ENCODE peak calls at places on chromosomes 12 and 14, in four cellular contexts. G is cardiac fibroblast, J is AG10803, O is AG04449. Q is an unnamed sample.

GRCh38 chr12:81354327-81354932 is 276.6 kb downstream of the ACSS3 start:
- DNase-seq in G (no peak), O (no peak), J (no peak), Q (no peak)

GRCh38 chr12:49295087-49296001 is at the start of gene PRPH:
- DNase-seq in O (no peak), G (no peak), J (no peak), Q (no peak)

GRCh38 chr12:2284857-2285256 is 232.1 kb downstream of the CACNA1C start:
- DNase-seq in G (peak), J (peak), O (no peak), Q (peak)

GRCh38 chr12:121300083-121300819 is 3.7 kb upstream of the CAMKK2 start:
- DNase-seq in O (no peak), J (no peak), G (no peak), Q (no peak)

GRCh38 chr12:71046215-71046614 is 111.6 kb downstream of the TSPAN8 start:
- DNase-seq in J (peak), G (peak), O (peak), Q (peak)

GRCh38 chr14:73634333-73634833 is 10.4 kb upstream of the DNAL1 start:
- DNase-seq in O (no peak), J (no peak), G (peak), Q (peak)

GRCh38 chr14:95233702-95234241 is 76.4 kb upstream of the DICER1 start:
- DNase-seq in G (no peak), O (no peak), J (no peak), Q (no peak)

GRCh38 chr14:44030963-44031362 is 476.1 kb downstream of the FSCB start:
- DNase-seq in G (no peak), J (no peak), O (no peak), Q (no peak)

GRCh38 chr12:6167327-6168280 is 32.6 kb upstream of the CD9 start:
- DNase-seq in J (peak), G (peak), O (peak), Q (peak)

GRCh38 chr12:113996026-113996425 is 29.9 kb upstream of the RBM19 start:
- DNase-seq in O (no peak), J (no peak), G (no peak), Q (no peak)

GRCh38 chr12:82691513-82691912 is 4.8 kb downstream of the TMTC2 start:
- DNase-seq in J (no peak), G (no peak), O (no peak), Q (no peak)

GRCh38 chr12:78959556-78959955 is 95.0 kb downstream of the SYT1 start:
- DNase-seq in O (no peak), J (peak), G (no peak), Q (no peak)

GRCh38 chr14:64569108-64570045 is 19.6 kb downstream of the PPP1R36 start:
- DNase-seq in O (no peak), J (peak), G (peak), Q (peak)

GRCh38 chr12:131852551-131853299 is 24.5 kb downstream of the MMP17 start:
- DNase-seq in J (peak), O (no peak), G (no peak), Q (no peak)

GRCh38 chr12:25701290-25701689 is 148.2 kb upstream of the LMNTD1 start:
- DNase-seq in J (peak), O (no peak), G (peak), Q (peak)

GRCh38 chr12:100460702-100461101 is 13.0 kb upstream of the NR1H4 start:
- DNase-seq in G (no peak), J (no peak), O (no peak), Q (no peak)

GRCh38 chr12:131536337-131536736 is 174.6 kb upstream of the SFSWAP start:
- DNase-seq in G (no peak), O (no peak), J (no peak), Q (no peak)

GRCh38 chr14:22837059-22837749 is 819 bp downstream of the MMP14 start:
- DNase-seq in G (peak), J (peak), O (no peak), Q (peak)

GRCh38 chr12:113934060-113934829 is 31.9 kb downstream of the RBM19 start:
- DNase-seq in O (no peak), J (no peak), G (no peak), Q (no peak)

GRCh38 chr12:116892318-116892717 is 11.1 kb upstream of the HRK start:
- DNase-seq in J (no peak), G (no peak), O (no peak), Q (peak)

GRCh38 chr14:30528778-30529642 is 29.9 kb upstream of the G2E3 start:
- DNase-seq in O (no peak), G (no peak), J (no peak), Q (no peak)

GRCh38 chr12:26632746-26633145 is 200.2 kb downstream of the ITPR2 start:
- DNase-seq in G (no peak), O (no peak), J (peak), Q (no peak)

GRCh38 chr12:94145231-94145979 is 3.0 kb upstream of the PLXNC1 start:
- DNase-seq in O (no peak), J (peak), G (peak), Q (peak)

GRCh38 chr12:64039285-64039871 is 182.7 kb downstream of the KICS2 start:
- DNase-seq in G (peak), O (no peak), J (peak), Q (peak)

GRCh38 chr14:68797180-68797670 is 4.4 kb upstream of the ZFP36L1 start:
- DNase-seq in O (no peak), G (peak), J (no peak), Q (no peak)

GRCh38 chr14:74510955-74511354 is 17.4 kb downstream of the ISCA2 start:
- DNase-seq in O (no peak), J (peak), G (peak), Q (peak)

GRCh38 chr12:52191841-52192791 is at the start of gene KRT80:
- DNase-seq in O (peak), J (peak), G (peak), Q (peak)

GRCh38 chr14:29601559-29602109 is 326.0 kb downstream of the PRKD1 start:
- DNase-seq in O (no peak), G (peak), J (no peak), Q (peak)

GRCh38 chr12:44873898-44874297 is 2.2 kb downstream of the NELL2 start:
- DNase-seq in O (no peak), J (peak), G (peak), Q (peak)
- TF ChIP-seq CTCF in O (no peak), J (peak), G (no peak), Q (no peak)

GRCh38 chr12:8841778-8842177 is 19.4 kb downstream of the A2ML1 start:
- DNase-seq in O (no peak), J (no peak), G (no peak), Q (no peak)
- H3K4me3 ChIP-seq in O (no peak), J (no peak), G (no peak), Q (no peak)

DNA sequence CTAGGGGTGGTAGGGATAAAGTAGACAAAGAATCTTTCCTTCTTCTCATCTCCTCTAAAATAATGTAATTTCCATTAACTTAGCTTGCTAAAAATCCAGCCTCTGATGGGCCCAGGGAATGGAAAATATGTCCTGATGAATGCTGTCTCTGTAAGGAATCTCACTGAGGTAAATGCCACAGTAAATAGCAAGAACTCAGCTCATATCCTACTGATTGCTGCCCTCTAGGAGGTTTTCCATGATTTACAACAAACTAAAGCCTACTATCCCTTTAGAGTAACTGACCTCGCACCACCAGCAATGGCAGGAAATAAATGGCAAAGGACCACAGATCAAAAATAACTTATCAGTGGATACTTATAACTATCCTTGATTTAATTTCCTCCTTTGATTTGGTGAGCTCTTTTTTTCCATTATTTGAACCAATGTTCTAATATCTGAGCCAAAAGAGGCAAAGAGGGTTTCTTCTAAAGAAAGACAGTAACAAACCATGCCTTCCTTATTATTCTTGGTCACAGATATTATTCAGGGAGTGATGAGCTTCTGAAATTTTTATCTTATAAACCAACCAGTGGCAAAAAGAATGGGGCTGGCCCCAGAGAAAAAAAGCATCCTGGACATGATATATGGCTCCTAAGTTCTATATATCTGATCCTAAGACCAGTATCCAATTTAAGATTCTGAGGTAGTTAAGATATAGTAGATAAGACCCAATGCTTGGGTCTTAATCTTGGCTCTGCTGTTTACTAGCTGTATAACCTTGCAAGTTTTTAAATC is 43.7 kb downstream of the SENP1 start:
- DNase-seq in J (no peak), O (no peak), G (no peak), Q (no peak)
- TF ChIP-seq CTCF in J (no peak), O (no peak), G (no peak), Q (no peak)

GRCh38 chr14:52005625-52006024 is 16.3 kb downstream of the RTRAF start:
- DNase-seq in G (no peak), J (no peak), O (no peak), Q (no peak)

GRCh38 chr14:52006361-52006760 is 17.0 kb downstream of the RTRAF start:
- DNase-seq in J (no peak), G (no peak), O (no peak), Q (no peak)

GRCh38 chr14:52007637-52008036 is 18.3 kb downstream of the RTRAF start:
- DNase-seq in O (no peak), G (no peak), J (no peak), Q (no peak)

GRCh38 chr14:52008136-52008535 is 18.8 kb downstream of the RTRAF start:
- DNase-seq in O (no peak), G (no peak), J (no peak), Q (no peak)

DNA sequence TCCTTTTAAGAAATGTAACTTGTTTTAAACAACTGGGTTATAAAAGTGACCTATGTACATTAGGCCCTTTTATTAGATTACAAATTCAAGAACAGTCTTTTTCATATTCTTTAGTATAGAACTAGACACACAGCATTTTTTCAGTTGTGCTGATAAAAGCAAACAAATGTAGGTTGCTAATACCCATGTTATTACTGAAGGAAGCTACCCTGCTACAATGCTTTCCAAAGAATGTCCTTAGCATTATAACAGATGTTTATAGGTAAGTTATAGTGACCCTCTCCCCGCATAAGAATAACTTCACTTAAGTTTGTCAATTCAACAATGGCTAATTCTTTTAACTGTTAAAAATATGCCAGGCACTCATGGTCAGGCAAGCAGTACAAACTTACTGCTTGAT is 17.9 kb downstream of the RTRAF start:
- DNase-seq in J (no peak), G (no peak), O (no peak), Q (no peak)
- H3K4me3 ChIP-seq in J (no peak), G (no peak), O (no peak), Q (no peak)

DNA sequence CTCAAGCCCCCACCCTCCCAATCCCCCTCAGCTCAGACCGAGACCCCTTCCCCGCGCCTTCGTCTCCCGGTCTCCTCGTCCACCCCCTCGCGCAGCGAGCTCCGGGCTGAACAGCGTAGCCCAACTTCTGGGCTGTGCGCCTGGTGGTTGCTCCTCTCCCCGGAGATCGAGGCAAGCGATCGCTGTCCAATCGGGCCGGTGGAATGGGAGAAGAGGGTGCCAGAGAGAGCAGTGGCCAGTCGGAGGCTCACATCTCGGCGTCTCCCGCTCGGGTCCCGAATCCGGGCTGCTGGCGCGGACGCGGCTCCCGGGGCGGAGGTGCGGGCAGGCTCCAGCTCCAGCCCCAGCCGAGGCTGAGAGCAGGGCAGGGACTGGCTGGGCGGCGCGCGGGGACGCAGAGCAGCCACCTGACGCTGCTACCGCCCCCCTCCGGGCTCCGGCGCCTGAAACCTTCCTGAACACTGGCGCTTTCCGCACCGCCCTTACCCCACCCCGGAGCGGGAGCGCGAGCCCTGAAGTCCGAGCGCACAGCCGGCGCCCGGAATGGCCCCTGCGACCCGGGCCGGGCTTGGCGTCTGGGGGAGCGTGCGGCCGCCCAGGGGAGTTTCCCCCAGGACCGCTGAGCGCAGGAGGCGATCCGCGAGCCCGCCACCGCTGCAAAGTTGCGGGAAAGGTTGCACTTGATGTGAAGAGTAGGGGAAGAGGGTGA is 508 bp upstream of the KCNH5 start:
- DNase-seq in G (peak), J (peak), O (no peak), Q (peak)
- TF ChIP-seq CTCF in G (no peak), J (no peak), O (no peak), Q (no peak)

DNA sequence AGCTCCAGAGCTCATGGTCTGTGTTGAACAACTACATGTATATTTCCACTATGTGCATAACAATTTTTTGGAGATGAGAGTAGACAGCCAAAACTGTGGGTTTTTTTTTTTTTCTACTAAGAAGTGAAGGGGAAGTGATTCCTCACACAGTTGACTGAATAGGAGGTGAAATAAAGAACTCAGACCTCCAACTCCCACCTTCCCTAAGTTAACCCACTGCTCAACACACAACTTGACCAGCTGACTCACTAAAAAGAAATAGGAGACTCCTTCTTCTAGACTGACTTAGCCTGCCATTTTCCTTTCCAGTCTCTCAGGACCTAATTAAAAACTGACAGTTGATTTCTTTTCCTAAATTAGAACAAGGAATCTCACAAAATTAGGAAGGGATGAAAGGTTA is 1.7 kb downstream of the M6PR start:
- DNase-seq in O (no peak), G (no peak), J (no peak), Q (no peak)
- H3K4me3 ChIP-seq in O (no peak), G (no peak), J (no peak), Q (peak)

DNA sequence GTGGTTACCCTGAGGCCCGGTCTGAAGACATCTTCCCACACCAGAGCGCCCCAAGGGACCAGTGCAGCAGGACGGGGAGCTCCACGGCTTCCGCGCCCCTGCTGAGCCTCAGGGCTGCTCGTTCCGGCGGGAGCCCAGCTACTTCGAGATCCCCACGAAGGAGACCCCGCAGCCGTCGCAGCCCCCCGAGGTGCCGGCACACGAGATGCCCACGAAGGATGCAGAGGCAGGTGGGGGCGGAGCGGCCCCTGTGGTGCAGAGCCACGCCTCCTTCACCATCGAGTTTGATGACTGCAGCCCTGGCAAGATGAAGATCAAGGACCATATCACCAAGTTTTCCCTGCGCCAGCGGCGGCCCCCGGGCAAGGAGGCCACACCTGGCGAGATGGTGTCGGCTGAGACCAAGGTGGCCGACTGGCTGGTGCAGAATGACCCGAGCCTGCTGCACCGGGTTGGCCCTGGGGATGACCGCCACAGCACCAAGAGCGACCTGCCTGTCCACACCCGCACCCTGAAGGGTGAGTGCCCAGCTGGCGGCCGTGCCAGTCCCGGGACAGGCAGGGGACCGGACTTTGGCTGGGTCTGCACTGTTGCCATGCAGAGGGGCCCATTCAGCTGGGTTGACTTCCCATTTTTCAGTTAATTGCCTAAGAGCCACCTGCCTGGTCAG is 18.1 kb downstream of the CEP170B start:
- DNase-seq in G (no peak), O (no peak), J (no peak), Q (no peak)
- TF ChIP-seq CTCF in G (no peak), O (no peak), J (no peak), Q (no peak)

GRCh38 chr14:105014032-105014431 is 6.9 kb downstream of the CDCA4 start:
- DNase-seq in G (no peak), O (no peak), J (no peak), Q (no peak)

GRCh38 chr14:105015905-105016304 is 5.0 kb downstream of the CDCA4 start:
- DNase-seq in G (no peak), O (no peak), J (no peak), Q (no peak)

GRCh38 chr14:105013150-105013787 is 7.6 kb downstream of the CDCA4 start:
- DNase-seq in O (no peak), G (no peak), J (peak), Q (no peak)

GRCh38 chr14:105015242-105015641 is 5.6 kb downstream of the CDCA4 start:
- DNase-seq in J (no peak), O (no peak), G (no peak), Q (no peak)

DNA sequence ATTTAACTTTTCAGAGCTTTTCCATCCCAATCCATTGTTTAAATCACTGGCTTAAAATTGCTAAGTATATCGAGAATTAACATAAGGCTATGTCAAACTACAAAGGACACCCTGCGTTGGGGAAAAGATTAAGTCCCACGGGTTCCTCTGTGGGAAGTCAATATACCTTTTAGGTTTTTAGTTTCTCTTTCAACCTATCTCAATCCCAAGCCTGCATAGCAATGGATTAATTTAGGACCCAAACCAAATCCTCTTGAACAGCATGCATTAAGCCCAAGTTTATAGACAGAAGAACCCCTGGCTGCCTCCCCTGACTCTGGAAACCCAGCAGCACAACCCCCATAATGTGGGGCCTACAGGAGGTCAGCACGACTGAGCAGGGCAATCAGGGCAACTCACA is 6.3 kb downstream of the CDCA4 start:
- DNase-seq in J (no peak), O (no peak), G (no peak), Q (no peak)
- H3K4me3 ChIP-seq in J (no peak), O (no peak), G (no peak), Q (no peak)

DNA sequence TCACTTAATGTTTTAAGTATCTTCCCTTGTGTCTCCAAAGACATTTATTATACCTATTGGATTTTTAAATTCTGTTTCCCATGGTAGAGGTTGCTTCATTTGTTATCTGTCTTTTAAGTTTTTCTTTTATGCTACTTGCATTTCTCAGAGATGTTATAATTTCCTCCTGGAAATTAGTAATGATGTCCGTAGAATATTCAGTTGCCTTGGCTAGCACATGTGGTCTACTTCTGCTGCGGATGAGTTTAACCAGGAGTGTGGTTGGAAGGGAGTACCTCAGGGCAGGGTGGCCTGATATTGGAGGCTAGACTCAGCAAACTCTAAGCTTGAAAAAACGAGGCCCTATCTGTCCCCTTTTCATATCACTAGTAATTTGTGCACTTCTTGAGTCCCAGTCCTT is 8.8 kb upstream of the EVL start:
- DNase-seq in O (no peak), G (peak), J (no peak), Q (no peak)
- TF ChIP-seq CTCF in O (no peak), G (no peak), J (no peak), Q (no peak)

Q was measured in fibroblast of mammary gland.